ENCODE peak calls at places on chromosomes 4 and X, in ten cellular contexts. M, C, K, O, T, L, Q, I, J and F are unnamed samples.
A peak's percentile ranks its signal among the peaks of the same experiment; 100 is the strongest.

GRCh38 chrX:130111220-130111934 is 1.1 kb upstream of the ELF4 start:
- DNase-seq in M (no peak), C (no peak), K (no peak), O (no peak), T (peak; percentile 55), L (no peak), Q (no peak), I (no peak), J (no peak), F (no peak)

GRCh38 chr4:14559641-14560040 is 442.6 kb upstream of the CPEB2 start:
- DNase-seq in M (no peak), C (no peak), K (no peak), O (no peak), T (no peak), L (no peak), Q (no peak), I (no peak), J (no peak), F (no peak)

GRCh38 chr4:3073158-3074077 is 920 bp downstream of the HTT-AS start:
- DNase-seq in M (no peak), C (no peak), K (no peak), O (no peak), T (no peak), L (no peak), Q (no peak), I (peak; percentile 74), J (peak; percentile 70), F (peak; percentile 6)

GRCh38 chr4:167023359-167023925 is 210.9 kb downstream of the SPOCK3 start:
- DNase-seq in M (no peak), C (no peak), K (no peak), O (no peak), T (no peak), L (no peak), Q (no peak), I (no peak), J (no peak), F (no peak)

GRCh38 chr4:2907706-2908293 is 55.4 kb downstream of the NOP14 start:
- DNase-seq in M (no peak), C (no peak), K (no peak), O (no peak), T (peak; percentile 40), L (no peak), Q (no peak), I (peak; percentile 14), J (no peak), F (no peak)

GRCh38 chr4:43374352-43374751 is 481.8 kb downstream of the GRXCR1 start:
- DNase-seq in M (no peak), C (no peak), K (no peak), O (no peak), T (no peak), L (no peak), Q (no peak), I (peak; percentile 53), J (no peak), F (no peak)

GRCh38 chr4:105145913-105146285 is 777 bp upstream of the TET2 start:
- DNase-seq in M (peak; percentile 35), C (peak; percentile 2), K (peak; percentile 52), O (peak; percentile 39), T (no peak), L (peak; percentile 24), Q (peak; percentile 48), I (no peak), J (peak; percentile 66), F (peak; percentile 20)

GRCh38 chr4:54541426-54542118 is 116.2 kb upstream of the KIT start:
- DNase-seq in M (no peak), C (no peak), K (no peak), O (no peak), T (no peak), L (no peak), Q (no peak), I (no peak), J (no peak), F (no peak)

GRCh38 chrX:39133971-39134370 is 332.7 kb downstream of the MID1IP1 start:
- DNase-seq in M (no peak), C (no peak), K (no peak), O (peak; percentile 4), T (no peak), L (no peak), Q (peak; percentile 27), I (no peak), J (no peak), F (no peak)

GRCh38 chrX:20364238-20364637 is 97.5 kb upstream of the RPS6KA3 start:
- DNase-seq in M (no peak), C (no peak), K (no peak), O (no peak), T (no peak), L (no peak), Q (no peak), I (no peak), J (no peak), F (no peak)

GRCh38 chrX:136711147-136711546 is 63.2 kb downstream of the CD40LG start:
- DNase-seq in M (peak; percentile 31), C (no peak), K (no peak), O (peak; percentile 14), T (peak; percentile 44), L (no peak), Q (no peak), I (no peak), J (peak; percentile 62), F (no peak)

GRCh38 chr4:88705223-88705622 is 7.6 kb upstream of the NAP1L5 start:
- DNase-seq in M (no peak), C (no peak), K (no peak), O (no peak), T (no peak), L (no peak), Q (no peak), I (no peak), J (no peak), F (no peak)

GRCh38 chr4:79227896-79228295 is 98.0 kb downstream of the NAA11 start:
- DNase-seq in M (no peak), C (no peak), K (no peak), O (no peak), T (no peak), L (no peak), Q (no peak), I (no peak), J (no peak), F (no peak)

GRCh38 chrX:40326186-40326965 is 228.6 kb upstream of the BCOR start:
- DNase-seq in M (no peak), C (no peak), K (no peak), O (no peak), T (no peak), L (no peak), Q (no peak), I (no peak), J (no peak), F (no peak)

GRCh38 chr4:148436512-148436911 is 5.7 kb downstream of the NR3C2 start:
- DNase-seq in M (no peak), C (no peak), K (no peak), O (no peak), T (no peak), L (no peak), Q (no peak), I (no peak), J (no peak), F (no peak)

GRCh38 chr4:147733614-147734344 is 1.9 kb downstream of the ARHGAP10 start:
- DNase-seq in M (peak; percentile 22), C (no peak), K (no peak), O (no peak), T (peak; percentile 48), L (peak; percentile 26), Q (no peak), I (no peak), J (peak; percentile 74), F (no peak)

GRCh38 chr4:163148466-163149336 is 18.0 kb downstream of the NAF1 start:
- DNase-seq in M (no peak), C (no peak), K (no peak), O (no peak), T (no peak), L (no peak), Q (no peak), I (no peak), J (no peak), F (no peak)

GRCh38 chrX:155577682-155578081 is 35.1 kb downstream of the TMLHE start:
- DNase-seq in M (no peak), C (no peak), K (no peak), O (peak; percentile 3), T (no peak), L (no peak), Q (no peak), I (no peak), J (no peak), F (no peak)

GRCh38 chrX:13092455-13092941 is 48.1 kb upstream of the FAM9C start:
- DNase-seq in M (peak; percentile 38), C (peak; percentile 9), K (no peak), O (peak; percentile 77), T (peak; percentile 38), L (no peak), Q (peak; percentile 34), I (no peak), J (no peak), F (peak; percentile 42)

GRCh38 chrX:41027388-41027787 is 57.9 kb upstream of the USP9X start:
- DNase-seq in M (no peak), C (no peak), K (no peak), O (no peak), T (peak; percentile 35), L (peak; percentile 16), Q (no peak), I (no peak), J (no peak), F (no peak)

GRCh38 chr4:121988950-121989349 is 37.1 kb upstream of the TRPC3 start:
- DNase-seq in M (no peak), C (no peak), K (no peak), O (no peak), T (no peak), L (no peak), Q (no peak), I (no peak), J (no peak), F (no peak)

GRCh38 chr4:7187691-7188090 is 4.6 kb upstream of the SORCS2 start:
- DNase-seq in M (peak; percentile 3), C (no peak), K (no peak), O (no peak), T (no peak), L (no peak), Q (no peak), I (no peak), J (peak; percentile 32), F (no peak)

GRCh38 chrX:103330601-103331397 is 760 bp downstream of the TCEAL7 start:
- DNase-seq in M (no peak), C (no peak), K (peak; percentile 17), O (no peak), T (no peak), L (no peak), Q (no peak), I (no peak), J (no peak), F (no peak)

GRCh38 chrX:123648028-123648810 is 84.6 kb downstream of the THOC2 start:
- DNase-seq in M (peak; percentile 22), C (no peak), K (no peak), O (peak; percentile 3), T (no peak), L (no peak), Q (no peak), I (peak; percentile 81), J (no peak), F (no peak)

GRCh38 chr4:87058272-87059073 is 123.7 kb downstream of the AFF1 start:
- DNase-seq in M (no peak), C (no peak), K (peak; percentile 31), O (peak; percentile 22), T (peak; percentile 43), L (no peak), Q (no peak), I (no peak), J (no peak), F (peak; percentile 41)

GRCh38 chr4:145285928-145286327 is 105.5 kb upstream of the OTUD4 start:
- DNase-seq in M (no peak), C (no peak), K (no peak), O (no peak), T (no peak), L (no peak), Q (no peak), I (no peak), J (no peak), F (no peak)

GRCh38 chr4:118918388-118918787 is 29.7 kb downstream of the SYNPO2 start:
- DNase-seq in M (no peak), C (no peak), K (no peak), O (no peak), T (peak; percentile 70), L (no peak), Q (no peak), I (no peak), J (no peak), F (no peak)

GRCh38 chr4:33709247-33709646 is 2535.1 kb downstream of the ARAP2 start:
- DNase-seq in M (no peak), C (no peak), K (no peak), O (no peak), T (no peak), L (no peak), Q (no peak), I (no peak), J (no peak), F (no peak)